ENCODE peak calls at places on chromosomes 6 and 20, in nine cellular contexts. I is naive thymus-derived CD8-positive, alpha-beta T cell; G is KG1; O is stimulated activated naive CD8-positive, alpha-beta T cell treated with anti-CD3 and anti-CD28 coated beads, Interleukin-15, Interleukin-2, amounts not matched to agents 100 U/mL and 50 U/mL, for 24 hours; X is kidney tubule cell; T is anterior cingulate cortex; M is effector memory CD8-positive, alpha-beta T cell; B is neural progenitor cell; Q is amygdala. P is an unnamed sample.

GRCh38 chr6:36702656-36703055 is 5.0 kb downstream of the RAB44 start:
- DNase-seq in I (no peak), G (no peak), O (no peak), X (no peak), T (no peak), M (no peak), B (no peak), Q (no peak), P (no peak)

GRCh38 chr20:54062812-54063280 is 7.5 kb downstream of the BCAS1 start:
- DNase-seq in I (no peak), G (no peak), O (no peak), X (peak), T (no peak), M (no peak), B (peak), Q (no peak), P (peak)

GRCh38 chr6:18432180-18432579 is 45.0 kb downstream of the RNF144B start:
- DNase-seq in I (no peak), G (no peak), O (no peak), X (peak), T (no peak), M (no peak), B (no peak), Q (no peak), P (no peak)

GRCh38 chr20:57048027-57048869 is 218.2 kb downstream of the BMP7 start:
- DNase-seq in I (no peak), G (no peak), O (peak), X (peak), T (no peak), M (no peak), B (peak), Q (no peak), P (no peak)

GRCh38 chr6:143038845-143039244 is 21.8 kb upstream of the AIG1 start:
- DNase-seq in I (no peak), G (no peak), O (no peak), X (no peak), T (no peak), M (no peak), B (no peak), Q (no peak), P (no peak)

GRCh38 chr6:121504227-121504626 is 68.8 kb downstream of the GJA1 start:
- DNase-seq in I (no peak), G (no peak), O (no peak), X (peak), T (no peak), M (no peak), B (no peak), Q (no peak), P (no peak)

GRCh38 chr20:45783656-45784294 is 7.9 kb downstream of the WFDC3 start:
- DNase-seq in I (no peak), G (no peak), O (no peak), X (no peak), T (peak), M (no peak), B (no peak), Q (peak), P (no peak)

GRCh38 chr20:48025061-48025515 is 239.8 kb upstream of the SULF2 start:
- DNase-seq in I (no peak), G (no peak), O (no peak), X (peak), T (no peak), M (no peak), B (peak), Q (no peak), P (no peak)

GRCh38 chr6:169938262-169938701 is 186.9 kb downstream of the ERMARD start:
- DNase-seq in I (no peak), G (no peak), O (no peak), X (no peak), T (no peak), M (no peak), B (no peak), Q (no peak), P (no peak)

GRCh38 chr6:85669735-85670194 is 27.1 kb upstream of the SYNCRIP start:
- DNase-seq in I (peak), G (peak), O (peak), X (peak), T (no peak), M (peak), B (no peak), Q (no peak), P (peak)

GRCh38 chr6:16700202-16700997 is 60.9 kb downstream of the ATXN1 start:
- DNase-seq in I (peak), G (peak), O (peak), X (peak), T (no peak), M (peak), B (no peak), Q (no peak), P (no peak)

GRCh38 chr20:53903652-53903987 is 166.8 kb downstream of the BCAS1 start:
- DNase-seq in I (no peak), G (no peak), O (no peak), X (no peak), T (no peak), M (no peak), B (no peak), Q (no peak), P (no peak)

GRCh38 chr6:35259946-35260626 is 551 bp downstream of the ZNF76 start:
- DNase-seq in I (peak), G (peak), O (peak), X (peak), T (peak), M (peak), B (no peak), Q (peak), P (peak)

GRCh38 chr6:71510057-71510713 is 221.6 kb downstream of the OGFRL1 start:
- DNase-seq in I (no peak), G (no peak), O (no peak), X (peak), T (no peak), M (no peak), B (peak), Q (no peak), P (no peak)

GRCh38 chr20:3935956-3936340 is 46.8 kb downstream of the PANK2 start:
- DNase-seq in I (no peak), G (no peak), O (no peak), X (peak), T (no peak), M (no peak), B (no peak), Q (no peak), P (no peak)

GRCh38 chr6:5096482-5096881 is 11.3 kb downstream of the PPP1R3G start:
- DNase-seq in I (no peak), G (no peak), O (no peak), X (no peak), T (no peak), M (no peak), B (no peak), Q (no peak), P (no peak)

GRCh38 chr20:25136643-25137559 is 55.0 kb upstream of the VSX1 start:
- DNase-seq in I (no peak), G (no peak), O (no peak), X (peak), T (peak), M (no peak), B (no peak), Q (no peak), P (no peak)

GRCh38 chr6:88006559-88006958 is 41.1 kb upstream of the SPACA1 start:
- DNase-seq in I (no peak), G (no peak), O (no peak), X (no peak), T (no peak), M (no peak), B (no peak), Q (no peak), P (no peak)

GRCh38 chr6:10424005-10424404 is 9.1 kb upstream of the TFAP2A start:
- DNase-seq in I (no peak), G (no peak), O (no peak), X (no peak), T (no peak), M (no peak), B (no peak), Q (no peak), P (no peak)

GRCh38 chr20:63519765-63520593 is 586 bp upstream of the PPDPF start:
- DNase-seq in I (peak), G (no peak), O (peak), X (peak), T (no peak), M (peak), B (peak), Q (peak), P (peak)